ENCODE peak calls at places on chromosomes 13 and 19, in ten cellular contexts. Z is iPS DF 19.7, N is activated T-cell treated with anti-CD3 and anti-CD28 coated beads for 1 hour, I is uterus, U is ovary, A is GM12892, Y is AG09319, E is GM03348, J is neural progenitor cell, C is T-cell. O is an unnamed sample.

GRCh38 chr13:111049791-111050538 is 65.1 kb upstream of the ARHGEF7 start:
- DNase-seq in Z (no peak), N (no peak), I (no peak), U (peak), A (no peak), Y (no peak), E (peak), J (peak), C (no peak), O (no peak)

GRCh38 chr19:39409886-39410619 is 2.4 kb upstream of the PLEKHG2 start:
- DNase-seq in Z (no peak), N (peak), I (peak), U (peak), A (no peak), Y (no peak), E (peak), J (peak), C (peak), O (peak)

GRCh38 chr19:18153555-18154134 is 682 bp downstream of the PIK3R2 start:
- DNase-seq in Z (no peak), N (no peak), I (no peak), U (peak), A (no peak), Y (no peak), E (peak), J (peak), C (peak), O (no peak)

GRCh38 chr19:5628470-5628869 is 5.6 kb downstream of the SAFB start:
- DNase-seq in Z (no peak), N (no peak), I (no peak), U (no peak), A (no peak), Y (no peak), E (peak), J (no peak), C (no peak), O (no peak)

GRCh38 chr19:40300668-40301067 is 15.5 kb upstream of the AKT2 start:
- DNase-seq in Z (no peak), N (no peak), I (no peak), U (no peak), A (no peak), Y (no peak), E (no peak), J (no peak), C (no peak), O (no peak)

GRCh38 chr13:40446365-40446764 is 220.1 kb downstream of the FOXO1 start:
- DNase-seq in Z (no peak), N (no peak), I (no peak), U (no peak), A (no peak), Y (no peak), E (peak), J (no peak), C (no peak), O (no peak)

GRCh38 chr19:51044327-51044726 is 9.5 kb upstream of the KLK12 start:
- DNase-seq in Z (no peak), N (no peak), I (no peak), U (peak), A (no peak), Y (no peak), E (no peak), J (no peak), C (no peak), O (no peak)

GRCh38 chr13:26558912-26559485 is 1.5 kb downstream of the WASF3 start:
- DNase-seq in Z (no peak), N (no peak), I (no peak), U (no peak), A (no peak), Y (no peak), E (no peak), J (peak), C (no peak), O (no peak)

GRCh38 chr13:78183737-78184136 is 265.1 kb upstream of the EDNRB start:
- DNase-seq in Z (no peak), N (no peak), I (no peak), U (no peak), A (no peak), Y (no peak), E (no peak), J (no peak), C (no peak), O (no peak)

GRCh38 chr19:42284641-42285341 is 15.7 kb downstream of the CIC start:
- DNase-seq in Z (no peak), N (no peak), I (peak), U (peak), A (no peak), Y (no peak), E (no peak), J (peak), C (no peak), O (no peak)

GRCh38 chr13:25602206-25602605 is 230.4 kb downstream of the ATP8A2 start:
- DNase-seq in Z (no peak), N (no peak), I (no peak), U (no peak), A (no peak), Y (no peak), E (no peak), J (no peak), C (no peak), O (no peak)

GRCh38 chr13:57582032-57582431 is 49.5 kb upstream of the PCDH17 start:
- DNase-seq in Z (peak), N (no peak), I (no peak), U (no peak), A (no peak), Y (no peak), E (peak), J (peak), C (no peak), O (no peak)

GRCh38 chr19:54608205-54608604 is 14.8 kb downstream of the LILRA1 start:
- DNase-seq in Z (no peak), N (no peak), I (no peak), U (no peak), A (no peak), Y (no peak), E (no peak), J (no peak), C (no peak), O (no peak)

GRCh38 chr19:53424968-53425597 is 6.7 kb upstream of the ZNF761 start:
- DNase-seq in Z (peak), N (peak), I (peak), U (peak), A (no peak), Y (peak), E (peak), J (peak), C (peak), O (no peak)

GRCh38 chr13:32045963-32046785 is 14.6 kb downstream of the FRY start:
- DNase-seq in Z (no peak), N (no peak), I (no peak), U (no peak), A (no peak), Y (no peak), E (peak), J (no peak), C (no peak), O (peak)

GRCh38 chr13:94984974-94985373 is 272.6 kb upstream of the SOX21 start:
- DNase-seq in Z (no peak), N (no peak), I (no peak), U (no peak), A (no peak), Y (no peak), E (no peak), J (no peak), C (no peak), O (no peak)

GRCh38 chr19:41415154-41415571 is 12.0 kb downstream of the B3GNT8 start:
- DNase-seq in Z (no peak), N (no peak), I (no peak), U (no peak), A (no peak), Y (no peak), E (no peak), J (no peak), C (no peak), O (no peak)

O was measured in GF-D8.